ENCODE peak calls at places on chromosomes 12 and 14, in four cellular contexts. One of them, this sample, is unnamed.

GRCh38 chr12:120775862-120776552 is 50.4 kb downstream of the ACADS start:
- DNase-seq in NCI-H1105 treated with DMSO at 0.1 percent for 48 hours: no peak
- DNase-seq in mammary epithelial cell: no peak
- DNase-seq in brain microvascular endothelial cell: no peak
- DNase-seq in this sample: no peak

GRCh38 chr12:79769189-79769859 is 78.6 kb upstream of the PAWR start:
- DNase-seq in NCI-H1105 treated with DMSO at 0.1 percent for 48 hours: no peak
- DNase-seq in mammary epithelial cell: no peak
- DNase-seq in brain microvascular endothelial cell: no peak
- DNase-seq in this sample: no peak

GRCh38 chr12:14886271-14886670 is 617 bp upstream of the MGP start:
- DNase-seq in NCI-H1105 treated with DMSO at 0.1 percent for 48 hours: peak
- DNase-seq in mammary epithelial cell: peak
- DNase-seq in brain microvascular endothelial cell: no peak
- DNase-seq in this sample: no peak

GRCh38 chr14:50028458-50028857 is 87.9 kb downstream of the VCPKMT start:
- DNase-seq in NCI-H1105 treated with DMSO at 0.1 percent for 48 hours: no peak
- DNase-seq in mammary epithelial cell: no peak
- DNase-seq in brain microvascular endothelial cell: no peak
- DNase-seq in this sample: no peak

GRCh38 chr12:108939594-108939993 is 59.7 kb downstream of the DAO start:
- DNase-seq in NCI-H1105 treated with DMSO at 0.1 percent for 48 hours: no peak
- DNase-seq in mammary epithelial cell: peak
- DNase-seq in brain microvascular endothelial cell: peak
- DNase-seq in this sample: no peak

GRCh38 chr14:55514819-55515470 is 65.1 kb upstream of the KTN1 start:
- DNase-seq in NCI-H1105 treated with DMSO at 0.1 percent for 48 hours: no peak
- DNase-seq in mammary epithelial cell: peak
- DNase-seq in brain microvascular endothelial cell: peak
- DNase-seq in this sample: no peak

GRCh38 chr12:13687633-13688032 is 293.8 kb downstream of the GRIN2B start:
- DNase-seq in NCI-H1105 treated with DMSO at 0.1 percent for 48 hours: no peak
- DNase-seq in mammary epithelial cell: no peak
- DNase-seq in brain microvascular endothelial cell: no peak
- DNase-seq in this sample: no peak

GRCh38 chr12:42979746-42980145 is 390.2 kb upstream of the PRICKLE1 start:
- DNase-seq in NCI-H1105 treated with DMSO at 0.1 percent for 48 hours: no peak
- DNase-seq in mammary epithelial cell: no peak
- DNase-seq in brain microvascular endothelial cell: no peak
- DNase-seq in this sample: no peak

GRCh38 chr12:68290126-68290525 is 36.7 kb upstream of the IL22 start:
- DNase-seq in NCI-H1105 treated with DMSO at 0.1 percent for 48 hours: no peak
- DNase-seq in mammary epithelial cell: peak
- DNase-seq in brain microvascular endothelial cell: no peak
- DNase-seq in this sample: peak

GRCh38 chr12:24062642-24063245 is 113.3 kb upstream of the SOX5 start:
- DNase-seq in NCI-H1105 treated with DMSO at 0.1 percent for 48 hours: no peak
- DNase-seq in mammary epithelial cell: no peak
- DNase-seq in brain microvascular endothelial cell: peak
- DNase-seq in this sample: no peak

GRCh38 chr14:102479107-102479506 is 30.5 kb downstream of the ANKRD9 start:
- DNase-seq in NCI-H1105 treated with DMSO at 0.1 percent for 48 hours: no peak
- DNase-seq in mammary epithelial cell: no peak
- DNase-seq in brain microvascular endothelial cell: no peak
- DNase-seq in this sample: no peak

GRCh38 chr12:2607881-2608607 is 186.7 kb upstream of the FKBP4 start:
- DNase-seq in NCI-H1105 treated with DMSO at 0.1 percent for 48 hours: no peak
- DNase-seq in mammary epithelial cell: no peak
- DNase-seq in brain microvascular endothelial cell: no peak
- DNase-seq in this sample: no peak

GRCh38 chr14:89503458-89503996 is 86.5 kb upstream of the FOXN3 start:
- DNase-seq in NCI-H1105 treated with DMSO at 0.1 percent for 48 hours: no peak
- DNase-seq in mammary epithelial cell: no peak
- DNase-seq in brain microvascular endothelial cell: no peak
- DNase-seq in this sample: no peak

GRCh38 chr12:4615667-4616066 is 33.2 kb downstream of the AKAP3 start:
- DNase-seq in NCI-H1105 treated with DMSO at 0.1 percent for 48 hours: no peak
- DNase-seq in mammary epithelial cell: no peak
- DNase-seq in brain microvascular endothelial cell: no peak
- DNase-seq in this sample: no peak

GRCh38 chr12:43836455-43836989 is 641 bp downstream of the TMEM117 start:
- DNase-seq in NCI-H1105 treated with DMSO at 0.1 percent for 48 hours: no peak
- DNase-seq in mammary epithelial cell: no peak
- DNase-seq in brain microvascular endothelial cell: peak
- DNase-seq in this sample: no peak

GRCh38 chr14:31510222-31510621 is 22.4 kb upstream of the GPR33 start:
- DNase-seq in NCI-H1105 treated with DMSO at 0.1 percent for 48 hours: peak
- DNase-seq in mammary epithelial cell: peak
- DNase-seq in brain microvascular endothelial cell: no peak
- DNase-seq in this sample: no peak

GRCh38 chr14:83826838-83827237 is 1703.1 kb upstream of the FLRT2 start:
- DNase-seq in NCI-H1105 treated with DMSO at 0.1 percent for 48 hours: no peak
- DNase-seq in mammary epithelial cell: no peak
- DNase-seq in brain microvascular endothelial cell: peak
- DNase-seq in this sample: no peak

GRCh38 chr12:12019881-12020280 is 50.9 kb upstream of the BCL2L14 start:
- DNase-seq in NCI-H1105 treated with DMSO at 0.1 percent for 48 hours: no peak
- DNase-seq in mammary epithelial cell: no peak
- DNase-seq in brain microvascular endothelial cell: no peak
- DNase-seq in this sample: no peak

GRCh38 chr12:106696861-106697417 is 77.5 kb upstream of the RIC8B start:
- DNase-seq in NCI-H1105 treated with DMSO at 0.1 percent for 48 hours: no peak
- DNase-seq in mammary epithelial cell: no peak
- DNase-seq in brain microvascular endothelial cell: no peak
- DNase-seq in this sample: no peak

GRCh38 chr12:122106891-122107660 is 28.5 kb downstream of the MLXIP start:
- DNase-seq in NCI-H1105 treated with DMSO at 0.1 percent for 48 hours: no peak
- DNase-seq in mammary epithelial cell: peak
- DNase-seq in brain microvascular endothelial cell: peak
- DNase-seq in this sample: no peak

GRCh38 chr14:61225304-61225703 is 55.8 kb downstream of the TMEM30B start:
- DNase-seq in NCI-H1105 treated with DMSO at 0.1 percent for 48 hours: no peak
- DNase-seq in mammary epithelial cell: no peak
- DNase-seq in brain microvascular endothelial cell: no peak
- DNase-seq in this sample: no peak

GRCh38 chr12:101761347-101761746 is 22.1 kb upstream of the SYCP3 start:
- DNase-seq in NCI-H1105 treated with DMSO at 0.1 percent for 48 hours: no peak
- DNase-seq in mammary epithelial cell: no peak
- DNase-seq in brain microvascular endothelial cell: peak
- DNase-seq in this sample: no peak

GRCh38 chr14:96016761-96017160 is 22.4 kb upstream of the C14orf132 start:
- DNase-seq in NCI-H1105 treated with DMSO at 0.1 percent for 48 hours: peak
- DNase-seq in mammary epithelial cell: no peak
- DNase-seq in brain microvascular endothelial cell: no peak
- DNase-seq in this sample: no peak

GRCh38 chr12:128073937-128074336 is 193.0 kb upstream of the TMEM132C start:
- DNase-seq in NCI-H1105 treated with DMSO at 0.1 percent for 48 hours: no peak
- DNase-seq in mammary epithelial cell: no peak
- DNase-seq in brain microvascular endothelial cell: no peak
- DNase-seq in this sample: no peak

GRCh38 chr12:5691943-5692342 is 253.1 kb downstream of the ANO2 start:
- DNase-seq in NCI-H1105 treated with DMSO at 0.1 percent for 48 hours: no peak
- DNase-seq in mammary epithelial cell: no peak
- DNase-seq in brain microvascular endothelial cell: no peak
- DNase-seq in this sample: no peak

GRCh38 chr12:65968359-65968758 is 144.1 kb downstream of the HMGA2 start:
- DNase-seq in NCI-H1105 treated with DMSO at 0.1 percent for 48 hours: no peak
- DNase-seq in mammary epithelial cell: peak
- DNase-seq in brain microvascular endothelial cell: no peak
- DNase-seq in this sample: no peak

GRCh38 chr12:116919706-116920485 is 9.1 kb downstream of the FBXW8 start:
- DNase-seq in NCI-H1105 treated with DMSO at 0.1 percent for 48 hours: no peak
- DNase-seq in mammary epithelial cell: no peak
- DNase-seq in brain microvascular endothelial cell: no peak
- DNase-seq in this sample: no peak

GRCh38 chr12:28708918-28709371 is 440.1 kb upstream of the FAR2 start:
- DNase-seq in NCI-H1105 treated with DMSO at 0.1 percent for 48 hours: no peak
- DNase-seq in mammary epithelial cell: no peak
- DNase-seq in brain microvascular endothelial cell: peak
- DNase-seq in this sample: no peak

GRCh38 chr14:73289729-73290128 is 52.4 kb downstream of the PAPLN start:
- DNase-seq in NCI-H1105 treated with DMSO at 0.1 percent for 48 hours: no peak
- DNase-seq in mammary epithelial cell: no peak
- DNase-seq in brain microvascular endothelial cell: no peak
- DNase-seq in this sample: no peak

GRCh38 chr12:10031318-10031717 is 836 bp downstream of the CLEC9A start:
- DNase-seq in NCI-H1105 treated with DMSO at 0.1 percent for 48 hours: no peak
- DNase-seq in mammary epithelial cell: no peak
- DNase-seq in brain microvascular endothelial cell: peak
- DNase-seq in this sample: no peak

GRCh38 chr12:109530301-109530685 is 43.0 kb downstream of the MMAB start:
- DNase-seq in NCI-H1105 treated with DMSO at 0.1 percent for 48 hours: no peak
- DNase-seq in mammary epithelial cell: no peak
- DNase-seq in brain microvascular endothelial cell: no peak
- DNase-seq in this sample: no peak

GRCh38 chr14:52935847-52936246 is 15.0 kb downstream of the FERMT2 start:
- DNase-seq in NCI-H1105 treated with DMSO at 0.1 percent for 48 hours: no peak
- DNase-seq in mammary epithelial cell: no peak
- DNase-seq in brain microvascular endothelial cell: no peak
- DNase-seq in this sample: no peak

GRCh38 chr12:52391618-52392002 is 6.2 kb upstream of the KRT84 start:
- DNase-seq in NCI-H1105 treated with DMSO at 0.1 percent for 48 hours: peak
- DNase-seq in mammary epithelial cell: peak
- DNase-seq in brain microvascular endothelial cell: no peak
- DNase-seq in this sample: no peak

GRCh38 chr14:100256339-100256895 is 17.5 kb downstream of the YY1 start:
- DNase-seq in NCI-H1105 treated with DMSO at 0.1 percent for 48 hours: no peak
- DNase-seq in mammary epithelial cell: no peak
- DNase-seq in brain microvascular endothelial cell: no peak
- DNase-seq in this sample: no peak